ENCODE peak calls at places on chromosomes 1 and 21, in seven cellular contexts. K, P, V, G, N, Y and R are unnamed samples.

GRCh38 chr1:78061825-78062523 is 16.2 kb downstream of the GIPC2 start:
- DNase-seq in K (no peak), P (no peak), V (no peak), G (no peak), N (no peak), Y (no peak), R (no peak)

GRCh38 chr1:44826375-44827196 is 16.5 kb downstream of the PTCH2 start:
- DNase-seq in K (peak), P (no peak), V (no peak), G (no peak), N (no peak), Y (no peak), R (no peak)

GRCh38 chr1:38142606-38143005 is 96.0 kb upstream of the POU3F1 start:
- DNase-seq in K (no peak), P (no peak), V (no peak), G (no peak), N (no peak), Y (no peak), R (no peak)

GRCh38 chr21:43716376-43717165 is 2.4 kb upstream of the PDXK start:
- DNase-seq in K (no peak), P (no peak), V (no peak), G (no peak), N (no peak), Y (no peak), R (no peak)

GRCh38 chr21:42227909-42228708 is 9.2 kb downstream of the ABCG1 start:
- DNase-seq in K (peak), P (peak), V (peak), G (peak), N (peak), Y (peak), R (peak)

GRCh38 chr1:109298666-109299086 is 8.1 kb downstream of the MYBPHL start:
- DNase-seq in K (peak), P (no peak), V (no peak), G (no peak), N (no peak), Y (no peak), R (no peak)

GRCh38 chr1:228262475-228262874 is 54.6 kb downstream of the OBSCN start:
- DNase-seq in K (no peak), P (no peak), V (no peak), G (no peak), N (no peak), Y (no peak), R (no peak)

GRCh38 chr1:213641312-213641711 is 346.5 kb upstream of the PROX1 start:
- DNase-seq in K (no peak), P (no peak), V (no peak), G (no peak), N (no peak), Y (no peak), R (no peak)

GRCh38 chr1:156664949-156665411 is 12.2 kb downstream of the NES start:
- DNase-seq in K (no peak), P (peak), V (no peak), G (no peak), N (no peak), Y (peak), R (no peak)

GRCh38 chr1:13922440-13922839 is 222.5 kb downstream of the PRDM2 start:
- DNase-seq in K (no peak), P (no peak), V (no peak), G (no peak), N (no peak), Y (no peak), R (no peak)

GRCh38 chr1:198118136-198118535 is 38.7 kb upstream of the NEK7 start:
- DNase-seq in K (no peak), P (peak), V (no peak), G (no peak), N (no peak), Y (no peak), R (no peak)

GRCh38 chr1:1197551-1198422 is 8.6 kb downstream of the TNFRSF18 start:
- DNase-seq in K (peak), P (no peak), V (no peak), G (no peak), N (no peak), Y (no peak), R (no peak)

GRCh38 chr1:99603699-99604595 is 42.0 kb upstream of the PALMD start:
- DNase-seq in K (no peak), P (no peak), V (no peak), G (no peak), N (no peak), Y (no peak), R (no peak)

DNA sequence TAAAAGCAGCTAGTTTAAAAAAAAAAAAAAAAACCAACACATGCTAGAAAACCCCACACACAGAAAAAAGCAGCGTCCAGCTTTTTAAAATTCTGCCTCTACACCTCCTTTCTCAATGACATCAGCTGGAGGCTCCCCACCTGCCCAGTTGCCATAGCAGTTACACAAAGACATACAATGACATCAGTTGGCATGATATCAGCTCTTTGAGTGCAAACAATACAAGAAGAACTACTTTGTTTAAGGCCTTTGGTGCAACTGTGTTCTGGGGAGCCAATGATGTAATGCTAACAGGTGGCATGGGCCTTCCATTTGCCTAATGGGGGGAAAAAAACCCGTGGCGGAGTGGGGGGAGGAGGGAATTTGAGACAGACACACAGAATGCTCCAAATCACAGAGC is 32.9 kb downstream of the DUSP10 start:
- DNase-seq in K (no peak), P (no peak), V (peak), G (no peak), N (peak), Y (peak), R (no peak)
- H3K27ac ChIP-seq in K (peak), P (peak), V (peak), G (no peak), N (no peak), Y (no peak), R (no peak)

GRCh38 chr1:40264354-40264781 is 6.3 kb downstream of the ZMPSTE24 start:
- DNase-seq in K (no peak), P (no peak), V (no peak), G (no peak), N (no peak), Y (no peak), R (no peak)

GRCh38 chr1:40266786-40267535 is 8.9 kb downstream of the ZMPSTE24 start:
- DNase-seq in K (no peak), P (no peak), V (no peak), G (no peak), N (no peak), Y (no peak), R (no peak)

GRCh38 chr1:40265919-40266318 is 7.9 kb downstream of the ZMPSTE24 start:
- DNase-seq in K (no peak), P (no peak), V (no peak), G (no peak), N (no peak), Y (no peak), R (no peak)

GRCh38 chr1:40267767-40268187 is 9.7 kb downstream of the ZMPSTE24 start:
- DNase-seq in K (no peak), P (no peak), V (no peak), G (no peak), N (no peak), Y (no peak), R (no peak)

DNA sequence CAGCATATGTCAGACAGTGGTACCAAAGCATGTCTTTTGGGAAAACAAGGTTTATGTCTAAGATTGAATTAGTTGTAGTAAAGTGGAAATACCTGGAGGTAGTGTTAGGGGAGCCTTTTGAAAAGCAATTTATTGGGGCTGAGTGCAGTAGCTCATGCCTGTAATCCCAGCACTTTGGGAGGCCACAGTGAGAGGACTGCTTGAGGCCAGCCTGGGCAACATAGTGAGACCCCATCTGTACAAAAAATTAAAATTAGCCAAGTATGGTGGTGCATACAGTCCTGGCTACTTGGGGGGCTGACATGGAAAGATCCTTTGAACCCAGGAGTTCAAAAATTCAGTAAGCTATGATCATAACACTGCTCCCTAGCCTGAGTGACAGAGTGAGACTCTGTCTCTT is 7.3 kb downstream of the ZMPSTE24 start:
- DNase-seq in K (no peak), P (no peak), V (no peak), G (no peak), N (no peak), Y (no peak), R (no peak)
- H3K27ac ChIP-seq in K (no peak), P (no peak), V (no peak), G (no peak), N (no peak), Y (no peak), R (no peak)

GRCh38 chr1:230713547-230713914 is 391 bp downstream of the AGT start:
- DNase-seq in K (no peak), P (no peak), V (no peak), G (no peak), N (no peak), Y (no peak), R (no peak)
- H3K27ac ChIP-seq in K (no peak), P (peak), V (no peak), G (no peak), N (no peak), Y (no peak), R (no peak)

GRCh38 chr1:24018611-24019580 is 38.8 kb upstream of the SRSF10 start:
- DNase-seq in K (peak), P (peak), V (no peak), G (peak), N (no peak), Y (peak), R (no peak)
- H3K27ac ChIP-seq in K (peak), P (peak), V (no peak), G (peak), N (no peak), Y (no peak), R (no peak)

GRCh38 chr1:206047271-206047670 is 5.7 kb upstream of the RHEX start:
- DNase-seq in K (no peak), P (no peak), V (no peak), G (no peak), N (no peak), Y (no peak), R (no peak)

GRCh38 chr1:206050655-206051235 is 2.2 kb upstream of the RHEX start:
- DNase-seq in K (no peak), P (no peak), V (peak), G (no peak), N (no peak), Y (no peak), R (peak)

GRCh38 chr1:206049919-206050600 is 2.9 kb upstream of the RHEX start:
- DNase-seq in K (no peak), P (no peak), V (no peak), G (no peak), N (no peak), Y (no peak), R (no peak)

GRCh38 chr1:206048582-206048981 is 4.4 kb upstream of the RHEX start:
- DNase-seq in K (peak), P (no peak), V (no peak), G (no peak), N (no peak), Y (no peak), R (no peak)

DNA sequence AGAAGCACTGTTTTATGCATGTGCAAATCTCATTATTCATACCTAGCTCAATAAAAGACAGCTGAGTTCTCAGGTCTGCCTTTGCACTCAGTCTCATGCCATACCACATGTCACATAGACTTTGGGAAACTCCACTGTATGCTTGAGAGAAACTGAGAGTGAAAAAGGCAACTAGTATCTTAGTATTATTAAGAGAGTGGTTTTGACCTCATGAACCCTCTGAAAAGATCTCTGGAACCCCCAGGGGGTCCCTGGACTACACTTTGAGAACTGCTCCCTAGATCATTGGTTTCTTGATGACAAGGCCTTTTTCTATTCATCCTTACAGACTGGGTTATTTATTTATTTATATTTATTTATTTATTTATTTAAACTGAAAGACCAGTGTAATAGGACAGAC is 3.7 kb upstream of the RHEX start:
- DNase-seq in K (no peak), P (no peak), V (no peak), G (no peak), N (no peak), Y (no peak), R (no peak)
- H3K27ac ChIP-seq in K (no peak), P (no peak), V (no peak), G (no peak), N (no peak), Y (no peak), R (no peak)

GRCh38 chr1:31583082-31583994 is 7.0 kb downstream of the TINAGL1 start:
- DNase-seq in K (no peak), P (peak), V (no peak), G (no peak), N (no peak), Y (no peak), R (no peak)
- H3K27ac ChIP-seq in K (peak), P (peak), V (no peak), G (peak), N (no peak), Y (no peak), R (no peak)

DNA sequence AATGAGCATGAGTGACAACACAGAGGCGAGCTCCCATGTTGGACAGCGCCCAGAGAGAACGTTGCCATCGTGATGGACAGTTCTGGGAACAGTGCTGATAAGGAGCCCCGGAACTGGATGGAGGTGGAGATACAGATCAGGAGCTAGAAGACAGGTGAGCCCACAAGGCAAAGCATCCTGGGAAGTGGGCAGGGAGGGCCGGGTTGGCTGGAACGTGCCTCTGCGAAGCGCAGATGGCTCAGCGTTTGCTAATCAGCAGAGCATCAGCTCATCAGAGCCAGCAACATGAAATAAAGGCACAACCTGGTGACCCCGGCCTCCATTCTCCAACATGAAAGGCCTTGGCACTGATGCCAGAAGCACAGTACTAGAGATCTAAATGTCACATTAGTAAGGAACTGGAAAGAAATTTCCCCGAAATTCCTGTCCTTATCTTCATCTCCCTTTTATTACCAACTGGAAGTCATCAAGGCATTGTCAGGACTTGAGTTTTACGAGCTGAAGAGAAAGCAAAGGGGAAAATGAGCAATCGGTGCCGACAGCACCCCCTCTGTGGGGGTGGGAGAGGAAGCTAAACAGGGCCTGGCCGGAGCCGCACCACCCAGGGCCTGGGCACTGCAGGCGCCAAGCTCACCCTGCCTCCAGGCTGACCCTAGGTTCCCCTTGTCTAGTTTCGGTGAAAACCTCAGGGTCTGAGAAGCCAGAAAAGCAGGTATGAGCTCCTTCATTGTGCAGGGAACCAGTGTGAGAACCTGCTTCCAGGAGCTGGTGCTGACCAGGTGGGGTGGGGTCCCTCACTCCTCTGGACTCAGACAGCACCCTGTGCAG is 19.9 kb downstream of the ABCA4 start:
- DNase-seq in K (no peak), P (no peak), V (no peak), G (no peak), N (no peak), Y (no peak), R (no peak)
- H3K27ac ChIP-seq in K (no peak), P (no peak), V (no peak), G (no peak), N (no peak), Y (no peak), R (no peak)